ENCODE peak calls at places on chromosomes 4 and X, in eight cellular contexts. R, C, U, D, V, S, K and Z are unnamed samples.

GRCh38 chrX:39559229-39559628 is 538.5 kb downstream of the BCOR start:
- DNase-seq in K (peak; percentile 4), S (no peak), C (no peak), U (no peak), V (no peak), D (no peak), R (no peak), Z (no peak)

GRCh38 chr4:89056953-89057398 is at the start of gene FAM13A:
- DNase-seq in S (peak; percentile 86), C (peak; percentile 87), V (peak; percentile 89), R (peak; percentile 56), D (peak; percentile 40), K (peak; percentile 98), U (peak; percentile 44), Z (peak; percentile 20)

GRCh38 chrX:48179691-48180090 is 16.9 kb downstream of the SSX5 start:
- DNase-seq in V (no peak), U (no peak), S (no peak), R (no peak), C (no peak), K (no peak), D (no peak), Z (no peak)

GRCh38 chrX:69136546-69137331 is 28.5 kb downstream of the PJA1 start:
- DNase-seq in V (no peak), S (no peak), R (no peak), C (no peak), K (no peak), U (no peak), D (no peak), Z (no peak)

GRCh38 chr4:117702353-117702752 is 331.9 kb upstream of the NDST3 start:
- DNase-seq in D (no peak), K (no peak), U (no peak), R (no peak), V (no peak), C (no peak), S (no peak), Z (no peak)

GRCh38 chrX:153646620-153647373 is at the start of gene DUSP9:
- DNase-seq in V (no peak), K (peak; percentile 2), D (no peak), R (peak; percentile 36), U (no peak), C (no peak), S (peak; percentile 43), Z (no peak)

GRCh38 chr4:56049428-56050212 is 100.9 kb downstream of the CEP135 start:
- DNase-seq in D (peak; percentile 17), K (peak; percentile 10), U (peak; percentile 19), R (peak; percentile 62), V (no peak), S (peak; percentile 14), C (peak; percentile 48), Z (peak; percentile 44)

GRCh38 chrX:106726485-106727437 is at the start of gene RNF128:
- DNase-seq in S (peak; percentile 19), D (peak; percentile 72), R (no peak), K (peak; percentile 23), V (peak; percentile 31), C (peak; percentile 22), U (peak; percentile 30), Z (peak; percentile 13)

GRCh38 chrX:74419861-74420193 is 1.5 kb upstream of the SLC16A2 start:
- DNase-seq in K (no peak), C (peak; percentile 4), S (no peak), U (no peak), R (no peak), D (peak; percentile 16), V (no peak), Z (peak; percentile 3)

GRCh38 chrX:42085836-42086235 is 162.5 kb upstream of the CASK start:
- DNase-seq in V (no peak), R (no peak), C (no peak), U (no peak), K (no peak), D (no peak), S (no peak), Z (no peak)

GRCh38 chrX:123171781-123172180 is 12.3 kb upstream of the GRIA3 start:
- DNase-seq in K (peak; percentile 61), R (no peak), C (no peak), D (no peak), U (no peak), V (peak; percentile 53), S (no peak), Z (no peak)

GRCh38 chr4:119659576-119659975 is 31.0 kb upstream of the PDE5A start:
- DNase-seq in D (no peak), R (no peak), V (no peak), U (no peak), C (no peak), S (no peak), K (no peak), Z (peak; percentile 64)

GRCh38 chrX:49268702-49269009 is 937 bp upstream of the PPP1R3F start:
- DNase-seq in R (no peak), D (no peak), S (no peak), C (no peak), U (no peak), K (no peak), V (no peak), Z (no peak)

GRCh38 chr4:12724520-12724919 is 759.6 kb downstream of the RAB28 start:
- DNase-seq in S (no peak), V (no peak), C (no peak), U (no peak), D (no peak), R (peak; percentile 26), K (peak; percentile 4), Z (no peak)

GRCh38 chrX:111837226-111837625 is 38.8 kb upstream of the TRPC5OS start:
- DNase-seq in R (no peak), D (no peak), S (no peak), V (no peak), K (no peak), C (no peak), U (no peak), Z (no peak)

GRCh38 chrX:40008841-40009461 is 88.8 kb downstream of the BCOR start:
- DNase-seq in S (no peak), V (no peak), U (no peak), D (no peak), C (no peak), R (peak; percentile 13), K (no peak), Z (no peak)

GRCh38 chr4:3305610-3306371 is 13.0 kb downstream of the RGS12 start:
- DNase-seq in S (no peak), D (no peak), R (peak; percentile 85), K (no peak), V (no peak), U (no peak), C (no peak), Z (no peak)

GRCh38 chr4:108355523-108356208 is 186.9 kb upstream of the LEF1 start:
- DNase-seq in D (no peak), V (no peak), C (no peak), R (no peak), U (no peak), S (no peak), K (no peak), Z (no peak)

GRCh38 chrX:12979011-12979629 is 4.2 kb downstream of the TMSB4X start:
- DNase-seq in S (no peak), R (no peak), K (peak; percentile 89), V (no peak), U (no peak), D (no peak), C (no peak), Z (no peak)

GRCh38 chr4:882646-883045 is 49.5 kb downstream of the GAK start:
- DNase-seq in U (no peak), S (no peak), R (no peak), C (no peak), K (no peak), V (no peak), D (no peak), Z (no peak)

GRCh38 chrX:7272301-7272700 is 124.3 kb upstream of the PUDP start:
- DNase-seq in U (no peak), C (no peak), K (no peak), D (no peak), R (no peak), V (no peak), S (no peak), Z (no peak)

GRCh38 chrX:26192204-26192603 is at the start of gene MAGEB6:
- DNase-seq in D (no peak), V (no peak), R (no peak), C (no peak), S (no peak), U (no peak), K (no peak), Z (no peak)